ENCODE peak calls at places on chromosomes 12 and 14, in seven cellular contexts. B is mesenchymal stem cell, S is H9, Z is IMR-90, K is mesendoderm, W is H1, O is neuronal stem cell. G is an unnamed sample.
A peak's percentile ranks its signal among the peaks of the same experiment; 100 is the strongest.

GRCh38 chr12:25433581-25434325 is 119.3 kb downstream of the LMNTD1 start:
- DNase-seq in B (peak; percentile 44), S (no peak), Z (peak; percentile 52), K (peak; percentile 60), W (no peak), O (no peak), G (peak; percentile 68)

GRCh38 chr12:32108829-32109228 is 2.2 kb downstream of the BICD1 start:
- DNase-seq in B (no peak), S (no peak), Z (no peak), K (no peak), W (no peak), O (no peak), G (no peak)

GRCh38 chr12:31460024-31460423 is 130.9 kb downstream of the DENND5B start:
- DNase-seq in B (no peak), S (no peak), Z (no peak), K (no peak), W (no peak), O (no peak), G (no peak)

GRCh38 chr12:6841139-6841515 is 402 bp downstream of the GNB3 start:
- DNase-seq in B (no peak), S (no peak), Z (no peak), K (no peak), W (no peak), O (no peak), G (no peak)

GRCh38 chr12:3882896-3883564 is 9.8 kb upstream of the PARP11 start:
- DNase-seq in B (peak; percentile 29), S (no peak), Z (peak; percentile 19), K (peak; percentile 78), W (no peak), O (no peak), G (no peak)

GRCh38 chr14:101178184-101179072 is 274.9 kb upstream of the RTL1 start:
- DNase-seq in B (no peak), S (no peak), Z (no peak), K (no peak), W (no peak), O (no peak), G (no peak)

GRCh38 chr12:38890102-38890501 is 15.3 kb downstream of the CPNE8 start:
- DNase-seq in B (peak; percentile 94), S (no peak), Z (no peak), K (no peak), W (no peak), O (no peak), G (no peak)

GRCh38 chr12:11621797-11622423 is 27.6 kb upstream of the ETV6 start:
- DNase-seq in B (peak; percentile 38), S (peak; percentile 55), Z (no peak), K (peak; percentile 80), W (no peak), O (no peak), G (peak; percentile 43)

GRCh38 chr14:26173581-26173980 is 424.3 kb downstream of the NOVA1 start:
- DNase-seq in B (peak; percentile 3), S (no peak), Z (no peak), K (no peak), W (no peak), O (no peak), G (no peak)

GRCh38 chr12:116434155-116435065 is 124.8 kb upstream of the MAP1LC3B2 start:
- DNase-seq in B (peak; percentile 98), S (peak; percentile 89), Z (peak; percentile 92), K (peak; percentile 95), W (peak; percentile 61), O (no peak), G (peak; percentile 98)

GRCh38 chr12:89976866-89977265 is 268.2 kb upstream of the ATP2B1 start:
- DNase-seq in B (peak; percentile 11), S (no peak), Z (no peak), K (no peak), W (no peak), O (no peak), G (no peak)

GRCh38 chr14:39219075-39219499 is 14.6 kb upstream of the MIA2 start:
- DNase-seq in B (no peak), S (no peak), Z (peak; percentile 2), K (no peak), W (no peak), O (no peak), G (no peak)

GRCh38 chr14:22417914-22418313 is 171.1 kb downstream of the DAD1 start:
- DNase-seq in B (no peak), S (no peak), Z (no peak), K (no peak), W (no peak), O (no peak), G (no peak)

GRCh38 chr12:105948331-105948730 is 190.4 kb downstream of the NUAK1 start:
- DNase-seq in B (no peak), S (no peak), Z (peak; percentile 23), K (no peak), W (no peak), O (no peak), G (no peak)

GRCh38 chr12:93322784-93323183 is 54.9 kb upstream of the NUDT4 start:
- DNase-seq in B (no peak), S (no peak), Z (peak; percentile 68), K (peak; percentile 21), W (no peak), O (no peak), G (no peak)

GRCh38 chr12:67598598-67598997 is 49.9 kb upstream of the DYRK2 start:
- DNase-seq in B (no peak), S (no peak), Z (no peak), K (no peak), W (no peak), O (no peak), G (no peak)
- H2BK5ac ChIP-seq in B (no peak overlapping the region), S (no peak overlapping the region), Z (no peak overlapping the region), K (no peak overlapping the region), W (no peak overlapping the region), O (no peak overlapping the region), G (no peak overlapping the region)

GRCh38 chr14:83535396-83535906 is 1994.5 kb upstream of the FLRT2 start:
- DNase-seq in B (no peak), S (no peak), Z (no peak), K (no peak), W (no peak), O (no peak), G (no peak)
- H4K8ac ChIP-seq in B (no peak overlapping the region), S (no peak overlapping the region), Z (no peak overlapping the region), K (no peak overlapping the region), W (no peak overlapping the region), O (no peak overlapping the region), G (no peak overlapping the region)

GRCh38 chr14:36430169-36430568 is 89.9 kb downstream of the NKX2-1 start:
- DNase-seq in B (no peak), S (peak; percentile 44), Z (no peak), K (peak; percentile 42), W (no peak), O (no peak), G (no peak)

GRCh38 chr14:36428350-36428749 is 91.7 kb downstream of the NKX2-1 start:
- DNase-seq in B (no peak), S (no peak), Z (no peak), K (no peak), W (no peak), O (no peak), G (no peak)

GRCh38 chr14:36426836-36427235 is 93.2 kb downstream of the NKX2-1 start:
- DNase-seq in B (no peak), S (no peak), Z (no peak), K (no peak), W (no peak), O (no peak), G (no peak)

GRCh38 chr14:36430662-36431084 is 89.4 kb downstream of the NKX2-1 start:
- DNase-seq in B (no peak), S (no peak), Z (no peak), K (no peak), W (no peak), O (no peak), G (no peak)

GRCh38 chr14:36429692-36430091 is 90.3 kb downstream of the NKX2-1 start:
- DNase-seq in B (no peak), S (no peak), Z (no peak), K (no peak), W (no peak), O (no peak), G (no peak)
- H2AK5ac ChIP-seq in B (no peak overlapping the region), S (no peak overlapping the region), Z (no peak overlapping the region), K (no peak overlapping the region), W (no peak overlapping the region), O (no peak overlapping the region), G (no peak overlapping the region)

GRCh38 chr12:63968685-63969084 is 124.2 kb downstream of the SRGAP1 start:
- DNase-seq in B (no peak), S (no peak), Z (no peak), K (no peak), W (no peak), O (no peak), G (no peak)
- H2BK5ac ChIP-seq in B (no peak overlapping the region), S (no peak overlapping the region), Z (peak overlapping the region; percentile 40), K (no peak overlapping the region), W (no peak overlapping the region), O (no peak overlapping the region), G (no peak overlapping the region)

DNA sequence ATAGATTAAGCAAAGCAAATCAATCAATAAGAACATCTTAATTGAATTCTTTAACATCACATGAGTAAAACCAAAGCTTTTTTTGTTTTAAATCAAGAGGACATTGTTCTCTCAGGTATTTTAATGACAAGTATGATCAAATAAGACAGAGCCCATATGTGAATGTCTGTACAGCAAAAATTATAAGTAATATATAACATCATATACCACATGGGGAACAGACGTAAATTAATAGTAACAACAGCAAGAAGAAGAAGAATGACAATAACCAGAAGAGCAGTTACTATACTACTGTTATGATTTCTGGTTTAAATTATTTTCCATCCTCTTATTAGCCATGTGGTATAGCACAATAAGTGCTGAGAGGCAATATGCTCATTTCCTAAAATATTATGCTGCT is 335.5 kb downstream of the ADAMTS20 start:
- DNase-seq in B (no peak), S (no peak), Z (no peak), K (no peak), W (no peak), O (no peak), G (no peak)
- H4K8ac ChIP-seq in B (no peak overlapping the region), S (no peak overlapping the region), Z (no peak overlapping the region), K (no peak overlapping the region), W (no peak overlapping the region), O (no peak overlapping the region), G (no peak overlapping the region)

GRCh38 chr12:120215766-120216735 is 15.1 kb upstream of the RPLP0 start:
- DNase-seq in B (no peak), S (no peak), Z (no peak), K (no peak), W (no peak), O (no peak), G (no peak)
- H2AK5ac ChIP-seq in B (no peak overlapping the region), S (no peak overlapping the region), Z (no peak overlapping the region), K (no peak overlapping the region), W (no peak overlapping the region), O (no peak overlapping the region), G (no peak overlapping the region)

GRCh38 chr14:69906201-69906600 is 27.0 kb downstream of the SMOC1 start:
- DNase-seq in B (no peak), S (no peak), Z (no peak), K (no peak), W (peak; percentile 16), O (no peak), G (no peak)
- H2BK5ac ChIP-seq in B (no peak overlapping the region), S (no peak overlapping the region), Z (no peak overlapping the region), K (no peak overlapping the region), W (no peak overlapping the region), O (no peak overlapping the region), G (no peak overlapping the region)

G was measured in trophoblast cell.